ENCODE peak calls at places on chromosomes 16 and 17, in five cellular contexts. E, V, Z, W and A are unnamed samples.
A peak's percentile ranks its signal among the peaks of the same experiment; 100 is the strongest.

GRCh38 chr17:41058741-41059140 is 1.2 kb downstream of the KRTAP2-3 start:
- DNase-seq in E (no peak), V (no peak), Z (no peak), W (peak; percentile 48), A (no peak)

GRCh38 chr17:16473286-16474011 is 18.5 kb downstream of the LRRC75A start:
- DNase-seq in E (no peak), Z (no peak), V (no peak), W (no peak), A (no peak)

GRCh38 chr17:8470447-8471047 is 34.9 kb downstream of the NDEL1 start:
- DNase-seq in Z (no peak), W (no peak), V (no peak), E (no peak), A (no peak)

GRCh38 chr16:16127469-16128116 is 95.7 kb downstream of the ABCC6 start:
- DNase-seq in E (peak; percentile 17), W (peak; percentile 72), V (peak; percentile 84), Z (peak; percentile 88), A (peak; percentile 93)

GRCh38 chr16:68436581-68436980 is 11.7 kb downstream of the SMPD3 start:
- DNase-seq in V (peak; percentile 27), Z (peak; percentile 65), W (no peak), E (no peak), A (peak; percentile 80)

GRCh38 chr16:49639739-49640388 is 216.0 kb downstream of the ZNF423 start:
- DNase-seq in W (peak; percentile 56), Z (peak; percentile 66), V (no peak), E (no peak), A (peak; percentile 56)

GRCh38 chr17:77644981-77645380 is 313.5 kb upstream of the TNRC6C start:
- DNase-seq in V (peak; percentile 25), E (no peak), Z (no peak), W (no peak), A (peak; percentile 44)

GRCh38 chr16:14310519-14310991 is 239.4 kb downstream of the MRTFB start:
- DNase-seq in Z (no peak), E (peak; percentile 86), V (peak; percentile 42), W (peak; percentile 51), A (peak; percentile 69)

GRCh38 chr17:69773081-69773480 is 301.9 kb upstream of the KCNJ16 start:
- DNase-seq in E (no peak), W (no peak), Z (no peak), V (no peak), A (no peak)

GRCh38 chr17:82006468-82007227 is 16.0 kb downstream of the CENPX start:
- DNase-seq in E (no peak), W (no peak), V (no peak), Z (no peak), A (no peak)

GRCh38 chr16:57260294-57260929 is 15.4 kb downstream of the ARL2BP start:
- DNase-seq in E (peak; percentile 42), W (no peak), V (no peak), Z (peak; percentile 60), A (peak; percentile 79)

GRCh38 chr16:24309222-24309905 is 53.2 kb downstream of the CACNG3 start:
- DNase-seq in E (no peak), W (peak; percentile 50), V (no peak), Z (no peak), A (no peak)

GRCh38 chr17:78628547-78629435 is 51.6 kb upstream of the DNAH17 start:
- DNase-seq in E (no peak), W (no peak), Z (no peak), V (no peak), A (no peak)

GRCh38 chr16:30490210-30490609 is 17.7 kb downstream of the ITGAL start:
- DNase-seq in V (no peak), E (no peak), W (no peak), Z (no peak), A (no peak)

GRCh38 chr16:57401943-57402640 is 2.5 kb upstream of the CCL17 start:
- DNase-seq in Z (no peak), W (no peak), V (no peak), E (no peak), A (peak; percentile 38)

DNA sequence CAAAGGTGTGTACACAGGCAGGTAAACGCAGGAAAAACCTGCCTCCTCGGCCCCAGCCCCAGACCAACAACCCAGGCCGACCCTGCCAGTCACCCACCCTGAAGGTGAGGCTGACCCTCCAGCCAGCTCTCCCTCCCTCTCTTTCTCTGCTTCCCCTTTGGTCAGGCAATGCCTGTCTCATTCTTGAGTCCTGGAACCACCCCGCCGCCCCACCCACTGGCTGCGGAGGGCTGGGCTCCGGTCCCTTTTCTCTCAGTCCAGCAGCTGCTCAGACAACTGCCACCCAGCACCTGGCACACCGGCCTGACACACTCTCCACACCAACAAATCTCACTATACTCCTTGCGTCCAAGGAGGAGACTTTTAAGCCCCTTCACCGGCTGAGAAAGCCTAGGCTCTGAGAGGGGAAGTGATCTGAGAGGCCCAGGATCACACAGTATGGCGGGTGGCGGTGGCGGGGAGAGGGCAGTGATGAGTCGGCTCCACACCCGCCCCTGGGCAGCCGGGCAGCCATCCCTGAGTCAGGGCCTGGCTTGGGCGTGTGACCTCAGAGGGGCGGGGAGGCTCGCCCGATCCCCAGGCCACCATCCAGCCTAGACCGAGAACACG is 687 bp downstream of the FLII start:
- DNase-seq in Z (no peak), W (peak; percentile 53), V (peak; percentile 49), E (no peak), A (peak; percentile 75)
- TF ChIP-seq CTCF in Z (no peak), W (peak; percentile 36), V (no peak), E (no peak), A (no peak)

DNA sequence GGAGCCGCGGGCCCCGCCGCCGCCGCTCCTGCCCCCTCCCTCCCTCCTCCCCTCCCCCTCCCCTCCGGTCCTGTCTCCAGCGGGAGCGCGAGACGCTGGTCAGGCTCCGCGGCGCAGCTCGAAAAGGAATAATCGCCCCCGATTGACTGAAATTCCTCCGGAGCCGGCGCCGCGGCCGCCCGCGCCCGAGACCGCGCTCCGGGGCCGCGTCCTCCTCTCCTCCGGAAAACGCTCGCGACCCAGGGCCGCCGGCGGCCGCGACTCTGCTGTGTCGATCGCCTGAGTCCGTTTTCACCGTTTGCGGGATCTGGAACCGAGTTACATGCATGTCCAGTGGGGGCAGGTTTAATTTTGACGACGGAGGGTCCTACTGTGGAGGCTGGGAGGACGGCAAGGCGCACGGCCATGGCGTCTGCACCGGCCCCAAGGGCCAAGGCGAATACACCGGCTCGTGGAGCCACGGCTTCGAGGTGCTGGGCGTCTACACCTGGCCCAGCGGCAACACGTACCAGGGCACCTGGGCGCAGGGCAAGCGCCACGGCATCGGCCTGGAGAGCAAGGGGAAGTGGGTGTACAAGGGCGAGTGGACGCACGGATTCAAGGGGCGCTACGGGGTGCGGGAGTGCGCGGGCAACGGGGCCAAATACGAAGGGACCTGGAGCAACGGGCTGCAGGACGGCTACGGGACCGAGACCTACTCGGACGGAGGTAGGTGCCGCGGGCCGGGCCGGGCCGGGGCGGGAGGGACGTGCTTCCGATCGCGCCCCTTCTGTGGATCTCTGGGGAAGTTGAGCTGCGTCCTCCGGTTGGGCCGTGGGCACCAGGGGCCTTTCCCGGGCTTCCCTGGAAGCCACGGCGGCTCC is 744 bp downstream of the JPH3 start:
- DNase-seq in E (no peak), W (no peak), Z (peak; percentile 75), V (no peak), A (peak; percentile 70)
- TF ChIP-seq EZH2 in E (no peak), W (peak; percentile 99), Z (no peak), V (peak; percentile 32), A (peak; percentile 27)

GRCh38 chr17:49567104-49567521 is 8.6 kb upstream of the NXPH3 start:
- DNase-seq in Z (no peak), E (no peak), W (no peak), V (no peak), A (no peak)

GRCh38 chr17:49567871-49568694 is 7.6 kb upstream of the NXPH3 start:
- DNase-seq in W (peak; percentile 82), Z (peak; percentile 96), V (peak; percentile 76), E (no peak), A (peak; percentile 88)

GRCh38 chr17:49566668-49567071 is 9.0 kb upstream of the NXPH3 start:
- DNase-seq in Z (no peak), W (no peak), E (no peak), V (no peak), A (no peak)

GRCh38 chr17:49564638-49565037 is 11.0 kb upstream of the NXPH3 start:
- DNase-seq in Z (no peak), W (no peak), V (no peak), E (no peak), A (no peak)

GRCh38 chr17:49565948-49566491 is 9.7 kb upstream of the NXPH3 start:
- DNase-seq in V (no peak), Z (no peak), E (no peak), W (no peak), A (no peak)
- TF ChIP-seq CREB1 in V (no peak), Z (no peak), E (no peak), W (no peak), A (no peak)

GRCh38 chr17:71267668-71268067 is 853.2 kb upstream of the SOX9 start:
- DNase-seq in W (no peak), V (no peak), E (no peak), Z (no peak), A (no peak)

GRCh38 chr17:71269201-71269600 is 851.6 kb upstream of the SOX9 start:
- DNase-seq in Z (no peak), W (no peak), E (no peak), V (no peak), A (no peak)

GRCh38 chr17:71276071-71276470 is 844.7 kb upstream of the SOX9 start:
- DNase-seq in W (no peak), E (no peak), V (no peak), Z (no peak), A (no peak)

GRCh38 chr17:71273451-71273850 is 847.4 kb upstream of the SOX9 start:
- DNase-seq in V (no peak), E (no peak), W (no peak), Z (no peak), A (no peak)
- TF ChIP-seq CTCF in V (no peak), E (no peak), W (no peak), Z (no peak), A (no peak)

DNA sequence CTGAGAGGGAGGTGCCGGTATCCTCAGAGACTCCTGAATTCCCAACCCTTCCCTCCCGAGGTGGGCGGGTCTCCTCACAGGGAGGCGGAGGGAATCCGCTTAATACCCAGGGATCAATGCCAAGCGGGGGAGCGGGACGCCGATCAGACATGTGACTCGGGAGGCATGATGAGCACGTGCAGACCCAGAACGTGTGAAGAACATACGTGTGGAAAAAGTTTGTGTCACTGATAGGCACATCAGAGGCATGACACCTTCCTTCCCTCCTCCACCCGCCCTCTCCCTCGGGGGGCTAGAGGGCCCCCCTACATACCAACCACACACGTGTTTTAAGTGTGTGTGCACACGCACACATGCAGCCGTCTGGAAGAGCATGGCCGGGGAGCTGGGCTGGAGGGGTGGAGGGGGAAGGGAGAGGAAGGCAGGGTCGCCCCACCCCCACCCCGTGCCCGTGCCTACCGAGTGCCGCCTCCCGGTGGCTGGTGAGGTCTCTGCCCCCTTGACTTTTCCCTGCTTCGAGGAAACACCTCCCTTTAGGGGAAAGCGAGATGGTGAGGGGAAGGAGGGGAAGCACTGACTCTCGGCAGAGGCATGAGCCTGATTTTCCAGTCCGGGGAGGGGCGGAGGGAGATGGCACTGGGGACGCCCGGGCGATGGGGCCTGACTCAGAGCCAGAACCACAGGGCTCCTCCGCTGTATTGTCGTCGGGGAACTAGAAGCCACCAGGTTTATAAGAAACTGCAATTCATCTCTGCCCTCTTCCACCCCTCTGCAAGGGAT is 12.1 kb upstream of the TBX21 start:
- DNase-seq in E (no peak), W (no peak), Z (peak; percentile 69), V (no peak), A (peak; percentile 81)
- TF ChIP-seq EZH2 in E (no peak), W (peak; percentile 73), Z (no peak), V (no peak), A (no peak)

GRCh38 chr17:65917560-65917959 is 274.4 kb downstream of the CEP112 start:
- DNase-seq in Z (no peak), W (no peak), V (no peak), E (no peak), A (no peak)
- TF ChIP-seq CREB1 in Z (no peak), W (no peak), V (no peak), E (no peak), A (no peak)